ENCODE peak calls at places on chromosome 4, in nine cellular contexts. L is iPS-NIHi11, V is EL, K is Panc1, T is GM06990, F is NCI-H1092, Q is fibroblast of the aortic adventitia, O is amniotic stem cell, N is mesothelial cell of epicardium. Y is an unnamed sample.

GRCh38 chr4:140237616-140238352 is 83.8 kb upstream of the MAML3 start:
- DNase-seq in L (peak), Q (peak), K (no peak), T (no peak), N (no peak), F (peak), V (peak), O (peak), Y (no peak)

GRCh38 chr4:39062499-39062898 is 467 bp downstream of the KLHL5 start:
- DNase-seq in T (no peak), O (no peak), K (no peak), L (no peak), Q (no peak), N (no peak), V (no peak), F (no peak), Y (no peak)

GRCh38 chr4:10958226-10958856 is 273.8 kb upstream of the CLNK start:
- DNase-seq in V (no peak), K (no peak), F (no peak), N (no peak), O (no peak), L (peak), Q (no peak), T (no peak), Y (no peak)

GRCh38 chr4:184949020-184949419 is 69.3 kb upstream of the HELT start:
- DNase-seq in K (no peak), V (no peak), L (no peak), N (no peak), Q (no peak), F (no peak), T (no peak), O (no peak), Y (no peak)

GRCh38 chr4:167232805-167233522 is 1.3 kb downstream of the SPOCK3 start:
- DNase-seq in T (no peak), K (no peak), O (no peak), V (no peak), F (no peak), N (no peak), Q (no peak), L (no peak), Y (no peak)

GRCh38 chr4:25358515-25359275 is 18.4 kb upstream of the ANAPC4 start:
- DNase-seq in T (no peak), F (no peak), O (no peak), K (no peak), N (no peak), L (peak), V (no peak), Q (no peak), Y (no peak)

GRCh38 chr4:86775061-86775460 is 74.1 kb downstream of the SLC10A6 start:
- DNase-seq in F (no peak), Q (no peak), K (no peak), T (no peak), V (no peak), L (no peak), O (no peak), N (no peak), Y (no peak)

GRCh38 chr4:8768357-8768999 is 103.2 kb downstream of the HMX1 start:
- DNase-seq in K (no peak), Q (no peak), L (no peak), V (no peak), T (no peak), F (no peak), N (no peak), O (no peak), Y (peak)

GRCh38 chr4:89336818-89337395 is 29.3 kb upstream of the GPRIN3 start:
- DNase-seq in O (no peak), T (no peak), F (no peak), V (no peak), Q (no peak), N (no peak), L (no peak), K (no peak), Y (no peak)

GRCh38 chr4:174521800-174522182 is 497 bp downstream of the HPGD start:
- DNase-seq in K (no peak), L (no peak), N (no peak), O (no peak), T (peak), F (no peak), Q (no peak), V (no peak), Y (peak)

GRCh38 chr4:6819295-6819694 is 36.8 kb downstream of the KIAA0232 start:
- DNase-seq in N (no peak), O (no peak), L (no peak), T (no peak), Q (no peak), F (no peak), K (no peak), V (no peak), Y (no peak)

GRCh38 chr4:101685126-101685525 is 105.4 kb upstream of the BANK1 start:
- DNase-seq in O (no peak), V (no peak), T (no peak), L (no peak), K (no peak), Q (no peak), F (no peak), N (no peak), Y (no peak)

GRCh38 chr4:139696491-139696890 is 30.9 kb downstream of the MGST2 start:
- DNase-seq in T (no peak), Q (no peak), V (no peak), L (no peak), K (no peak), O (no peak), N (no peak), F (no peak), Y (no peak)

Y was measured in activated naive CD4-positive, alpha-beta T cell treated with anti-CD3 and anti-CD28 coated beads, Interleukin-2, amount 10 ng/mL, durations not matched to agents 7 days and 5 days.